ENCODE peak calls at places on chromosome 7, in eight cellular contexts. L, X, F, G, B, Y, N and P are unnamed samples.

GRCh38 chr7:19519443-19519977 is 189.3 kb downstream of the POLR1F start:
- DNase-seq in F (no peak), Y (peak), G (peak), B (no peak), N (peak), X (no peak), L (no peak), P (peak)

GRCh38 chr7:111439977-111440376 is 122.3 kb downstream of the IMMP2L start:
- DNase-seq in Y (no peak), X (no peak), G (no peak), F (peak), N (no peak), L (no peak), B (no peak), P (no peak)

GRCh38 chr7:46352335-46352954 is 431.4 kb upstream of the IGFBP3 start:
- DNase-seq in L (peak), G (peak), B (peak), N (peak), Y (peak), F (peak), X (peak), P (peak)

GRCh38 chr7:269721-270120 is 20.2 kb upstream of the FOXL3 start:
- DNase-seq in B (no peak), L (no peak), Y (no peak), X (no peak), N (no peak), G (no peak), F (no peak), P (no peak)

GRCh38 chr7:100793806-100794660 is 33.3 kb downstream of the EPHB4 start:
- DNase-seq in B (no peak), X (no peak), F (peak), Y (peak), L (no peak), G (no peak), N (no peak), P (peak)

GRCh38 chr7:102082693-102083385 is 203.8 kb upstream of the SH2B2 start:
- DNase-seq in G (no peak), B (no peak), X (peak), Y (no peak), N (peak), F (peak), L (no peak), P (peak)

GRCh38 chr7:31705377-31705776 is 18.4 kb downstream of the PPP1R17 start:
- DNase-seq in G (no peak), N (no peak), F (no peak), L (no peak), B (no peak), Y (no peak), X (no peak), P (no peak)

GRCh38 chr7:150570712-150571465 is 3.7 kb downstream of the GIMAP4 start:
- DNase-seq in F (no peak), X (no peak), G (no peak), N (no peak), Y (no peak), L (no peak), B (no peak), P (no peak)

GRCh38 chr7:137402535-137403258 is 59.2 kb upstream of the PTN start:
- DNase-seq in G (no peak), X (no peak), N (no peak), F (no peak), B (no peak), L (no peak), Y (no peak), P (no peak)

GRCh38 chr7:26699761-26700160 is 164.6 kb downstream of the SKAP2 start:
- DNase-seq in B (no peak), X (no peak), G (no peak), L (peak), N (no peak), F (no peak), Y (no peak), P (no peak)

GRCh38 chr7:98840604-98841508 is 29.0 kb downstream of the TMEM130 start:
- DNase-seq in F (peak), L (no peak), X (no peak), N (peak), Y (no peak), G (no peak), B (no peak), P (peak)

GRCh38 chr7:105353752-105354328 is 34.9 kb downstream of the SRPK2 start:
- DNase-seq in G (peak), X (peak), F (no peak), Y (no peak), B (peak), L (no peak), N (peak), P (peak)

GRCh38 chr7:55070271-55070743 is 51.5 kb downstream of the EGFR start:
- DNase-seq in Y (no peak), F (no peak), L (no peak), B (no peak), G (no peak), X (no peak), N (no peak), P (no peak)

GRCh38 chr7:70727861-70728260 is 404.1 kb upstream of the GALNT17 start:
- DNase-seq in G (no peak), B (no peak), L (no peak), Y (no peak), N (no peak), X (no peak), F (no peak), P (no peak)

GRCh38 chr7:70726294-70726693 is 405.6 kb upstream of the GALNT17 start:
- DNase-seq in B (no peak), L (no peak), X (no peak), F (no peak), N (no peak), G (no peak), Y (no peak), P (no peak)

GRCh38 chr7:70725448-70725847 is 406.5 kb upstream of the GALNT17 start:
- DNase-seq in F (no peak), X (no peak), G (no peak), B (no peak), N (no peak), L (no peak), Y (no peak), P (no peak)

GRCh38 chr7:70728873-70729552 is 402.9 kb upstream of the GALNT17 start:
- DNase-seq in X (no peak), B (no peak), F (no peak), N (peak), Y (peak), G (no peak), L (no peak), P (peak)

DNA sequence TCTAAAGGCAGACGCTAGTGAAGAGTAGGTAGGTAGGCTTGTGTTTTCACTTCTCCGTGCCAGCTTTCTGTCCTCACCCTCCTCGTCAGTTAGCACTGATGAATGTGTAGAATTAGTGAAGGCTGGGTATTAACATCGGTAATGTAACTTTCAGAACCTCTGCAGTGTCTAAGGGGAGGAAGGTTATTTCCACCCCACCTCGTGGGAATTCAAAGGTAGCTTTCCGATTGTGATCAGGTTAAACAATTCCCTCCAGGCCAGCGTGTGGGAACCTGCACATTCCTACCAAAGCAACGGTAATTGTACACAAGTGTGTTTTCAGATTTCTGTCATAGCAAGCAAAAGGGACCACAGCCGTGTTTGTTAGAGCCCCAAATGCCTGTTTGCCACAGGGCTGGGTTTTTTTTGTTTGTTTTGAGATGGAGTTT is 405.0 kb upstream of the GALNT17 start:
- DNase-seq in N (no peak), G (no peak), F (no peak), B (no peak), X (no peak), L (no peak), Y (no peak), P (no peak)
- H3K4me3 ChIP-seq in N (no peak), G (no peak), F (no peak), B (no peak), X (no peak), L (no peak), Y (no peak), P (no peak)

GRCh38 chr7:85887133-85887532 is 700.3 kb upstream of the SEMA3D start:
- DNase-seq in G (no peak), B (no peak), X (no peak), Y (no peak), F (no peak), N (no peak), L (no peak), P (no peak)
- TF ChIP-seq CTCF in G (no peak), B (no peak), X (no peak), Y (no peak), F (no peak), N (no peak), L (no peak), P (no peak)

GRCh38 chr7:41822259-41822658 is 119.4 kb upstream of the INHBA start:
- DNase-seq in L (no peak), B (no peak), N (no peak), Y (no peak), G (no peak), X (no peak), F (no peak), P (no peak)
- H3K4me3 ChIP-seq in L (no peak), B (no peak), N (no peak), Y (no peak), G (no peak), X (no peak), F (no peak), P (no peak)

GRCh38 chr7:76165106-76165972 is 36.4 kb upstream of the SRRM3 start:
- DNase-seq in L (no peak), Y (no peak), N (no peak), B (no peak), X (no peak), F (no peak), G (no peak), P (no peak)

GRCh38 chr7:76165973-76166403 is 35.7 kb upstream of the SRRM3 start:
- DNase-seq in N (no peak), F (no peak), Y (no peak), X (no peak), L (no peak), G (no peak), B (no peak), P (no peak)

DNA sequence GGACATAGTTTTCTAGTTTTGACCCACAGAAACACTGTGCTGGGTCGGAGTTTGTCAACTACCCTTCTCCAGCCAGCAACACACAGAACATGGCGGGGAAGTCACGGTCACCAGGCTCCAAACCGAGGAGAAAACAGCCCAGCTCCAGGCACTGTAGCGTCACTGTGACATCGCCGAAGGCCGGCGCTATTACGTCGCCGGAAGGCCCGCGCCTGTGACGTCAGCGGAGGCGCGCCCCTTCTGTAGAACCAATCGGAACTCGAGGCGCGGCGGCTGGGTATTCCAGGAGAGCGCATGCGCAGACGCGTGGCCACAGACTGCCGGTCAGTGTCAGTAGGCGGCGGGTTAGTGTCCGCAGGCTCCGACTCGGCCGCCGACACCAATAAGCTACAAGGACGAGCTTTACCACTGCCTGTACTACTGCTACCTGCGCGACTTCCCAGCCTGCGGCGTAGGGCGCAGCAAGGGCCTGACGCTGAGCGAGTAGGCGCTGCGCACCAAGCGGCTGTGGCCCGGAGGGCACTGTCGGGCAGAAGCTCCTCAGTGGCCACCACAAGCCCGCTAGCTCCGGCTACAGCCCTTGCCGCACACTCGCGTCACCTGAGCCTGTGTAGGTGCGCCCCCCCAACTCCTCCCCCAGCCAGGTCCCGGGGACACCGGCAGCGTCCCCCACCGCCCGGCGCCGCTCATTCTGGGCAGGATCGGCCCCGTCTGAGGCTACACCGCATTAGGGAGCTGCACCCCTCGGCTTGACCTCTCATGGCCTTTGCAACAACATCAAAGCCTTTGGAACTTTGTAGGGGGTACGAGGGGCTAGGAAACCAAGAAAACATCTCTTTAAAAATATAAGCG is 35.1 kb upstream of the SRRM3 start:
- DNase-seq in N (peak), F (peak), B (peak), L (peak), Y (peak), G (peak), X (peak), P (peak)
- TF ChIP-seq CTCF in N (peak), F (peak), B (peak), L (no peak), Y (peak), G (peak), X (peak), P (peak)

GRCh38 chr7:81301815-81302214 is 383.0 kb upstream of the SEMA3C start:
- DNase-seq in L (no peak), B (no peak), X (no peak), F (no peak), N (no peak), Y (no peak), G (no peak), P (no peak)

GRCh38 chr7:81299272-81299671 is 380.4 kb upstream of the SEMA3C start:
- DNase-seq in X (peak), B (peak), G (peak), L (peak), N (peak), Y (peak), F (peak), P (peak)

GRCh38 chr7:81300779-81301178 is 381.9 kb upstream of the SEMA3C start:
- DNase-seq in F (no peak), X (no peak), G (no peak), L (no peak), B (no peak), Y (no peak), N (no peak), P (no peak)

GRCh38 chr7:81297317-81297716 is 378.5 kb upstream of the SEMA3C start:
- DNase-seq in F (no peak), L (peak), G (no peak), B (no peak), N (peak), X (no peak), Y (no peak), P (peak)

DNA sequence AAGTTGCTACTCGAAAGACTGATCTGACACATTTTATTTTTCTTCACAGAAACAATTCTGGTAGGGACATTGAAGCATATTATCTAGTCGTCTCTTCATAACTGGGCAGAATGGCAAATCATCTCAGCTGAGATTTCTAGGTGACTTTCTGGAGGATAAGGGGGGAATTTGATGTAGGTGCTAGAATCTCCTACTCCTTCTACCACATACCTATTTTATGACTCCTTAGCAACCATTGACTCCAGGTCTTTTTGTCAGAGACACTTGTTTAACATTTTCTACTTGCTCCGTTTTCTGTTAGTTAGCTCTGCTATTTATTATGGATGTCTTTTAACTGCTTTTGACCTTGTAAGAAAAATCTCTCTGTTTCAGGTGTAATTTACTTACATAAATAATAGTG is 380.9 kb upstream of the SEMA3C start:
- DNase-seq in X (no peak), F (peak), L (no peak), G (no peak), Y (no peak), N (no peak), B (no peak), P (peak)
- H3K4me3 ChIP-seq in X (no peak), F (no peak), L (peak), G (no peak), Y (no peak), N (no peak), B (no peak), P (no peak)

GRCh38 chr7:79302281-79302680 is 151.2 kb downstream of the MAGI2 start:
- DNase-seq in X (no peak), L (no peak), G (no peak), B (no peak), N (no peak), F (no peak), Y (no peak), P (no peak)
- TF ChIP-seq CTCF in X (no peak), L (no peak), G (no peak), B (no peak), N (no peak), F (no peak), Y (no peak), P (no peak)